ENCODE peak calls at places on chromosomes 16 and 17, in six cellular contexts. E, I, J, R, X and H are unnamed samples.
A peak's percentile ranks its signal among the peaks of the same experiment; 100 is the strongest.

GRCh38 chr17:82047914-82048570 is 3.6 kb downstream of the RFNG start:
- DNase-seq in E (no peak), I (no peak), J (no peak), R (no peak), X (no peak), H (no peak)

GRCh38 chr17:2083613-2084128 is 28.8 kb downstream of the HIC1 start:
- DNase-seq in E (no peak), I (no peak), J (no peak), R (no peak), X (no peak), H (peak; percentile 5)

GRCh38 chr16:90019543-90020259 is 445 bp upstream of the DBNDD1 start:
- DNase-seq in E (no peak), I (no peak), J (peak; percentile 85), R (peak; percentile 40), X (peak; percentile 47), H (peak; percentile 85)

GRCh38 chr16:85485379-85485778 is 127.7 kb upstream of the GSE1 start:
- DNase-seq in E (no peak), I (no peak), J (peak; percentile 65), R (no peak), X (no peak), H (no peak)

GRCh38 chr17:50052822-50053653 is 2.9 kb upstream of the ITGA3 start:
- DNase-seq in E (no peak), I (no peak), J (no peak), R (peak; percentile 46), X (no peak), H (peak; percentile 49)

GRCh38 chr17:80124351-80124981 is 22.5 kb downstream of the EIF4A3 start:
- DNase-seq in E (no peak), I (no peak), J (peak; percentile 78), R (no peak), X (peak; percentile 56), H (peak; percentile 54)

GRCh38 chr16:67158637-67159600 is 790 bp downstream of the TRADD start:
- DNase-seq in E (no peak), I (no peak), J (peak; percentile 70), R (peak; percentile 76), X (no peak), H (peak; percentile 65)

GRCh38 chr17:82331345-82331939 is 2.1 kb downstream of the SECTM1 start:
- DNase-seq in E (no peak), I (no peak), J (no peak), R (no peak), X (no peak), H (no peak)

GRCh38 chr17:82649501-82650261 is 1.4 kb upstream of the WDR45B start:
- DNase-seq in E (no peak), I (no peak), J (no peak), R (no peak), X (no peak), H (no peak)

GRCh38 chr17:77665833-77666232 is 292.7 kb upstream of the TNRC6C start:
- DNase-seq in E (no peak), I (no peak), J (no peak), R (no peak), X (no peak), H (no peak)

GRCh38 chr16:59047114-59047513 is 313.0 kb upstream of the GOT2 start:
- DNase-seq in E (no peak), I (no peak), J (peak; percentile 11), R (no peak), X (no peak), H (no peak)

GRCh38 chr17:43673516-43674323 is 12.0 kb upstream of the MEOX1 start:
- DNase-seq in E (peak; percentile 71), I (peak; percentile 72), J (peak; percentile 70), R (peak; percentile 81), X (peak; percentile 73), H (peak; percentile 85)

GRCh38 chr17:20908373-20909273 is 134.2 kb downstream of the USP22 start:
- DNase-seq in E (peak; percentile 86), I (peak; percentile 78), J (peak; percentile 95), R (peak; percentile 92), X (peak; percentile 69), H (peak; percentile 83)

GRCh38 chr17:79045830-79046500 is 22.0 kb downstream of the C1QTNF1 start:
- DNase-seq in E (peak; percentile 68), I (peak; percentile 60), J (peak; percentile 82), R (peak; percentile 78), X (peak; percentile 76), H (peak; percentile 84)

GRCh38 chr17:40095944-40096791 is 4.2 kb downstream of the NR1D1 start:
- DNase-seq in E (peak; percentile 67), I (no peak), J (no peak), R (peak; percentile 71), X (no peak), H (no peak)

GRCh38 chr16:67034478-67034877 is 5.5 kb downstream of the CBFB start:
- DNase-seq in E (no peak), I (no peak), J (no peak), R (no peak), X (peak; percentile 49), H (no peak)

GRCh38 chr16:73955255-73955654 is 341.4 kb upstream of the PSMD7 start:
- DNase-seq in E (no peak), I (no peak), J (no peak), R (no peak), X (no peak), H (no peak)

GRCh38 chr16:14087590-14088154 is 16.6 kb downstream of the MRTFB start:
- DNase-seq in E (no peak), I (no peak), J (no peak), R (no peak), X (no peak), H (no peak)

GRCh38 chr16:79437764-79438728 is 162.5 kb downstream of the MAF start:
- DNase-seq in E (no peak), I (no peak), J (peak; percentile 71), R (no peak), X (no peak), H (peak; percentile 8)

GRCh38 chr16:66357523-66357928 is 9.0 kb upstream of the CDH5 start:
- DNase-seq in E (peak; percentile 53), I (peak; percentile 41), J (peak; percentile 75), R (peak; percentile 57), X (peak; percentile 91), H (peak; percentile 72)

GRCh38 chr17:59506907-59507726 is 58.3 kb upstream of the DHX40 start:
- DNase-seq in E (peak; percentile 21), I (no peak), J (no peak), R (no peak), X (no peak), H (no peak)

GRCh38 chr16:63614421-63614820 is 1507.4 kb downstream of the CDH11 start:
- DNase-seq in E (no peak), I (no peak), J (no peak), R (no peak), X (no peak), H (no peak)

GRCh38 chr17:78888911-78889496 is 14.0 kb downstream of the CEP295NL start:
- DNase-seq in E (no peak), I (no peak), J (no peak), R (no peak), X (no peak), H (no peak)

GRCh38 chr16:76294691-76295214 is 17.6 kb downstream of the CNTNAP4 start:
- DNase-seq in E (no peak), I (no peak), J (no peak), R (no peak), X (no peak), H (no peak)

GRCh38 chr17:41419712-41420111 is 4.7 kb downstream of the KRT37 start:
- DNase-seq in E (no peak), I (no peak), J (no peak), R (no peak), X (no peak), H (no peak)

GRCh38 chr17:41416478-41416877 is 7.9 kb downstream of the KRT37 start:
- DNase-seq in E (no peak), I (no peak), J (no peak), R (no peak), X (no peak), H (no peak)

GRCh38 chr17:41415833-41416335 is 8.5 kb downstream of the KRT37 start:
- DNase-seq in E (peak; percentile 58), I (no peak), J (no peak), R (no peak), X (peak; percentile 64), H (no peak)

GRCh38 chr17:41418116-41418860 is 6.1 kb downstream of the KRT37 start:
- DNase-seq in E (no peak), I (no peak), J (no peak), R (no peak), X (no peak), H (no peak)

DNA sequence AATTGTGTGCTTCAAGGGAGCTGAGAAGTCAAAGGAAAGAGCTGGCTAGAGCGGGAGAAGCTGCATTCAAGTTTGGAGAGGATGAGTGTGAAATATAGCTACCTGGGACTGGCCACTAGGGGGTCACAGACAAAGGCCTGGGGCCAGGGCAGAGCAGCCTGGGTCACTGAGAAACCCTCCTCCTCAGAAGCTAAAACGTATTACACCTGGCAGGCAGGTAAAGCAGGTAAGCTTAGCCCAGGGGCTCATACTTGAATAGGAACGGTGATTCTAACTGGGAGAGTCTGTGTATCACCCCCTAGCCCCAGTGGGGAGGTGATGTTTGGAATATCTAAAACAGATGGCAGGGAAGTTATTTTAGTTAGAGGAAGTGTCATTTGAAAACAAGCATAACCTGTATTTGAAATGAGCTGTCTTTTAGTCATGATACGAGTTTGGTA is 6.8 kb downstream of the KRT37 start:
- DNase-seq in E (no peak), I (no peak), J (peak; percentile 35), R (no peak), X (no peak), H (peak; percentile 72)
- TF ChIP-seq CTCF in E (no peak), I (no peak), J (peak; percentile 55), R (peak; percentile 33), X (peak; percentile 11), H (peak; percentile 91)

GRCh38 chr16:68436581-68436980 is 11.7 kb downstream of the SMPD3 start:
- DNase-seq in E (no peak), I (no peak), J (peak; percentile 30), R (no peak), X (no peak), H (no peak)
- TF ChIP-seq CTCF in E (no peak), I (no peak), J (peak; percentile 46), R (no peak), X (no peak), H (peak; percentile 29)

DNA sequence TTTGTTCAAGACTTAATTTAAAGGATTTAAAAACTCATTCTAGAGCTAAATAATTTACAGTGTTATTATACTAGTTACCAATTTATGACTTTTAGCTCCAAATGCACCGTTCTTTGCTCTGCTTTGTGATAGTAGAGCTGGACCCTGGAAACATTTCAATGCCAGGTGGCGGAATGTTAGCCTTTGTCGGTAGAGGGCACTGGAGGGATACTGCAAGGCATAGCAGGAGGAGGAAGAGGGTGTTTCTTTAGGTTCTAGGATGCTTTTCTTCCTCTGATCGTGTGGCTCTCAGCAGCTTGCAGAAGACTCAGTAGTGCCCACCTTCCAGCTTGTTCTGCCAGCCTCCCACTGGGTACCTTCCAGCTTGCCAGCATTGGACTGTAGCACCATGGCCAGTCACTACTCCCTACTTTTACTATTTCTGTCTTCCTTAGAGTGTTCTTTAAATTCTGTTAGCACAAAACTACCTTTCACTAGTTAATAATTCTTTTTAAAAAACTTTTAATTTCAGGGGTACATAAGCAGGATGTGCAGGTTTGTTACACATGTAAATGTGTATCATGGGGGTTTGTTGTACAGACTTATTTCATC is 325.3 kb downstream of the UTP18 start:
- DNase-seq in E (no peak), I (no peak), J (peak; percentile 66), R (no peak), X (no peak), H (peak; percentile 63)
- TF ChIP-seq CTCF in E (no peak), I (no peak), J (peak; percentile 77), R (no peak), X (no peak), H (peak; percentile 73)

DNA sequence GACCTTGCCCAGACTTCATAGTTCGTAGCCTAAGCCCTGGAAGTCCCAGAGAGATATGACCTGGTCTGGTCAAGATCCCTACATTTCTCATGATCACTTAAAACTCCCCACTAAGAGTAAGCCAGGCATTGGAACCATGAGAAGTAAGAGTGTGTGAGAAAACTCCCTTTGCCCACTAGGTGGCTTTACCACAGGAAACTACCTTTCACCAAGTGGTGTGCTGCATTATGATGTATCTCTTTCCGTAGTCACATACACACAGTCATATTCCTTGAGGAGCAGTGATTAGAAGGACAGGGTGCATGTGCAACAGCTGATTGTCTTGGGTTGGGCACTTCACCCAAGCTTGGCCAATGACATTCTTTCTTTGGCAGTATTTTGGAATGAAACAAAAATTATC is 639.3 kb downstream of the KCNJ2 start:
- DNase-seq in E (no peak), I (no peak), J (peak; percentile 5), R (no peak), X (no peak), H (peak; percentile 3)
- TF ChIP-seq CTCF in E (no peak), I (no peak), J (peak; percentile 48), R (peak; percentile 16), X (no peak), H (peak; percentile 17)